ENCODE peak calls at places on chromosomes 6 and 20, in seven cellular contexts. K is H1, J is IMR-90, Y is H9, W is mesenchymal stem cell, L is trophoblast cell, H is mesendoderm. Z is an unnamed sample.

GRCh38 chr6:142845143-142845571 is 99.8 kb downstream of the HIVEP2 start:
- DNase-seq in K (no peak), J (no peak), Y (no peak), W (peak; percentile 62), L (no peak), H (no peak), Z (no peak)

GRCh38 chr6:169170583-169170955 is 83.1 kb downstream of the THBS2 start:
- DNase-seq in K (no peak), J (no peak), Y (peak; percentile 3), W (no peak), L (no peak), H (no peak), Z (no peak)

GRCh38 chr6:33755070-33755869 is 8.6 kb upstream of the IP6K3 start:
- DNase-seq in K (no peak), J (no peak), Y (no peak), W (no peak), L (no peak), H (no peak), Z (no peak)

GRCh38 chr20:36847009-36847709 is 28.8 kb upstream of the TLDC2 start:
- DNase-seq in K (no peak), J (peak; percentile 83), Y (no peak), W (peak; percentile 92), L (peak; percentile 95), H (peak; percentile 81), Z (no peak)

GRCh38 chr6:84052204-84052882 is 18.8 kb downstream of the MRAP2 start:
- DNase-seq in K (peak; percentile 43), J (peak; percentile 50), Y (peak; percentile 82), W (no peak), L (no peak), H (peak; percentile 94), Z (peak; percentile 76)

GRCh38 chr6:160069050-160069454 is 52.6 kb upstream of the SLC22A1 start:
- DNase-seq in K (no peak), J (no peak), Y (no peak), W (no peak), L (no peak), H (no peak), Z (no peak)

GRCh38 chr20:44776977-44777376 is 31.3 kb downstream of the KCNK15 start:
- DNase-seq in K (no peak), J (peak; percentile 16), Y (no peak), W (peak; percentile 30), L (peak; percentile 36), H (peak; percentile 56), Z (peak; percentile 59)

GRCh38 chr6:91483415-91483814 is 896.5 kb upstream of the MAP3K7 start:
- DNase-seq in K (no peak), J (no peak), Y (no peak), W (no peak), L (no peak), H (no peak), Z (no peak)

GRCh38 chr6:61869632-61870400 is 416.2 kb downstream of the KHDRBS2 start:
- DNase-seq in K (no peak), J (no peak), Y (no peak), W (no peak), L (no peak), H (no peak), Z (no peak)

GRCh38 chr20:39310363-39311037 is 348.4 kb downstream of the DHX35 start:
- DNase-seq in K (no peak), J (no peak), Y (peak; percentile 43), W (no peak), L (no peak), H (no peak), Z (no peak)

GRCh38 chr20:2610326-2610725 is 42.1 kb upstream of the NOP56 start:
- DNase-seq in K (no peak), J (no peak), Y (no peak), W (no peak), L (no peak), H (no peak), Z (no peak)

GRCh38 chr6:151067684-151068596 is 171.8 kb upstream of the AKAP12 start:
- DNase-seq in K (no peak), J (peak; percentile 97), Y (no peak), W (peak; percentile 93), L (peak; percentile 91), H (no peak), Z (no peak)

GRCh38 chr6:44529506-44529905 is 142.0 kb downstream of the CDC5L start:
- DNase-seq in K (no peak), J (no peak), Y (peak; percentile 16), W (no peak), L (no peak), H (no peak), Z (no peak)

GRCh38 chr6:79984261-79984660 is 20.2 kb upstream of the TTK start:
- DNase-seq in K (no peak), J (no peak), Y (peak; percentile 39), W (no peak), L (no peak), H (peak; percentile 57), Z (no peak)

GRCh38 chr6:100255701-100256100 is 209.0 kb downstream of the SIM1 start:
- DNase-seq in K (no peak), J (no peak), Y (no peak), W (no peak), L (no peak), H (no peak), Z (no peak)

GRCh38 chr20:58619847-58620431 is 31.1 kb upstream of the STX16 start:
- DNase-seq in K (peak; percentile 50), J (no peak), Y (peak; percentile 62), W (no peak), L (no peak), H (peak; percentile 72), Z (no peak)

GRCh38 chr20:62887147-62887859 is 25.7 kb upstream of the TCFL5 start:
- DNase-seq in K (no peak), J (peak; percentile 96), Y (no peak), W (peak; percentile 96), L (no peak), H (no peak), Z (no peak)

GRCh38 chr6:551405-551804 is 105.5 kb downstream of the HUS1B start:
- DNase-seq in K (peak; percentile 47), J (peak; percentile 51), Y (peak; percentile 79), W (peak; percentile 64), L (no peak), H (peak; percentile 91), Z (peak; percentile 23)

GRCh38 chr6:115969207-115969929 is 91.3 kb downstream of the FRK start:
- DNase-seq in K (peak; percentile 5), J (no peak), Y (peak; percentile 50), W (peak; percentile 4), L (no peak), H (peak; percentile 73), Z (peak; percentile 29)

GRCh38 chr20:62710886-62711702 is 2.5 kb downstream of the NTSR1 start:
- DNase-seq in K (no peak), J (peak; percentile 22), Y (no peak), W (no peak), L (no peak), H (no peak), Z (no peak)

GRCh38 chr6:151338816-151339215 is 52.5 kb downstream of the ZBTB2 start:
- DNase-seq in K (no peak), J (no peak), Y (no peak), W (no peak), L (no peak), H (no peak), Z (no peak)

GRCh38 chr20:4069741-4070140 is 54.4 kb upstream of the RNF24 start:
- DNase-seq in K (no peak), J (peak; percentile 72), Y (no peak), W (peak; percentile 63), L (no peak), H (no peak), Z (no peak)

GRCh38 chr20:50195524-50196120 is 5.0 kb downstream of the CEBPB start:
- DNase-seq in K (no peak), J (peak; percentile 64), Y (no peak), W (peak; percentile 28), L (peak; percentile 71), H (no peak), Z (no peak)
- H3K18ac ChIP-seq in K (no peak overlapping the region), J (no peak overlapping the region), Y (no peak overlapping the region), W (peak overlapping the region; percentile 28), L (no peak overlapping the region), H (no peak overlapping the region), Z (no peak overlapping the region)

DNA sequence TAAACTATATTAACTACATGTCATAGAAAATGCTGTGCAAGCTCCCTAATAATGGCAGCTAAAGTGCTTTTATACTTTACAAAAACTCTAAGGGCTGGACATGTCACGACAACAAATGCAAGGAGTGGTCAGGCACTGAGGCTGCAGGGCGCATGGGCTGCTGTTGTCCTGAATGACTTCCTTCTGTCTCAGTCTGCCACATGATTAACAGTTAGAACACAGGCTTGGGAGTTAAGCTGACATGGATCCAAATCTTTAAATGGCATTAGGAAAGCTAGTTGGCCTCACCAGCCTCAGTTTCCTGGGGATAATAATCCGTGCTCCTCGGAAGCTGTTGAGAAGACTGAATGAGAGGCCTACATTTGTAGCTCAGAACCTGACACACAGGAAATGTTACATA is 57.4 kb downstream of the PREP start:
- DNase-seq in K (no peak), J (no peak), Y (no peak), W (peak; percentile 6), L (no peak), H (no peak), Z (no peak)
- H3K18ac ChIP-seq in K (no peak overlapping the region), J (peak overlapping the region; percentile 16), Y (no peak overlapping the region), W (no peak overlapping the region), L (no peak overlapping the region), H (no peak overlapping the region), Z (no peak overlapping the region)

GRCh38 chr6:70241991-70242420 is 60.9 kb downstream of the COL9A1 start:
- DNase-seq in K (no peak), J (no peak), Y (no peak), W (peak; percentile 4), L (no peak), H (peak; percentile 3), Z (no peak)
- H3K18ac ChIP-seq in K (no peak overlapping the region), J (no peak overlapping the region), Y (no peak overlapping the region), W (no peak overlapping the region), L (no peak overlapping the region), H (no peak overlapping the region), Z (no peak overlapping the region)

GRCh38 chr20:50654899-50655298 is 36.4 kb downstream of the RIPOR3 start:
- DNase-seq in K (no peak), J (no peak), Y (no peak), W (no peak), L (no peak), H (no peak), Z (no peak)

GRCh38 chr20:50651676-50652075 is 39.7 kb downstream of the RIPOR3 start:
- DNase-seq in K (no peak), J (no peak), Y (no peak), W (no peak), L (no peak), H (no peak), Z (no peak)

GRCh38 chr20:50655325-50655880 is 35.9 kb downstream of the RIPOR3 start:
- DNase-seq in K (no peak), J (peak; percentile 88), Y (no peak), W (peak; percentile 92), L (no peak), H (no peak), Z (no peak)

GRCh38 chr20:50649587-50649986 is 41.8 kb downstream of the RIPOR3 start:
- DNase-seq in K (no peak), J (no peak), Y (no peak), W (no peak), L (no peak), H (peak; percentile 48), Z (no peak)

DNA sequence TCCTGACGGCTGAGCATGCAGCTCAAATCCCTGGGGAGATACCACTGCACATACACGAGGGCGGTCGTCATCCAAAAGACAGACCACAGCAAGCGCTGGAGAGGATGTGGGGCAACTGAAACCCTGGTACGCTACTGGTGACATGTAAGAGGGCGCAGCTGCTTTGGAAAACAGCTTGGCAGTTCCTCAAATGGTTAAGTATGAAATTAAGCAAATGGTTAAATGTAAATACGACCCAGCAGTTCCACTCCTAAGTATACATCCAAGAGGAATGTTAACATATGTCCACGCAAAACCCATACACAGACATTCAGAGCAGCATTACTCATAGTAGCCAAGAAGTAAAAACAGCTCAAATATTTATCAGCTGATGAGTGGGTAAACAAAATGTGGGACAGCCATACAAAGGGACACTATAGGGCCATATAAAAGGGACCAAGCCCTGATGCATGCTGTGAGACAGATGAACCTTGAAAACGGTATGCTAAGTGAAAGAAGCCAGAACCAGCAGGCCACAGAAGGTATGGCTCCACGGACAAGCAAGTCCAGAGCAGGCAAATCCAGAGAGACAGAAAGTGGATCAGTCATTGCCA is 38.5 kb downstream of the RIPOR3 start:
- DNase-seq in K (no peak), J (peak; percentile 77), Y (no peak), W (peak; percentile 96), L (no peak), H (no peak), Z (no peak)
- H3K18ac ChIP-seq in K (no peak overlapping the region), J (peak overlapping the region; percentile 99), Y (no peak overlapping the region), W (peak overlapping the region; percentile 90), L (no peak overlapping the region), H (no peak overlapping the region), Z (peak overlapping the region; percentile 37)

Z was measured in neuronal stem cell.